ENCODE peak calls at places on chromosome 15, in nine cellular contexts. T is sciatic nerve; Z is SW 1271; F is NCI-H774; X is renal cortical epithelial cell; M is activated CD8-positive, alpha-beta memory T cell treated with anti-CD3 and anti-CD28 coated beads for 48 hours; C is left cardiac atrium; G is hippocampal formation; I is neural progenitor cell. A is an unnamed sample.

GRCh38 chr15:52151353-52151752 is 38.8 kb upstream of the BCL2L10 start:
- DNase-seq in G (no peak), T (no peak), X (no peak), M (no peak), Z (no peak), F (no peak), C (no peak), I (no peak), A (no peak)

GRCh38 chr15:27244047-27244446 is 273.1 kb downstream of the GABRG3 start:
- DNase-seq in M (no peak), I (no peak), C (no peak), X (no peak), G (no peak), Z (no peak), T (no peak), F (no peak), A (no peak)

GRCh38 chr15:45458746-45459403 is 63.7 kb downstream of the SLC30A4 start:
- DNase-seq in F (peak; percentile 56), C (peak; percentile 62), T (peak; percentile 85), I (peak; percentile 65), G (peak; percentile 61), X (peak; percentile 32), M (peak; percentile 61), Z (peak; percentile 44), A (peak; percentile 56)

GRCh38 chr15:85831415-85832113 is 36.8 kb upstream of the KLHL25 start:
- DNase-seq in Z (peak; percentile 33), F (no peak), G (peak; percentile 48), M (no peak), C (peak; percentile 76), T (peak; percentile 84), X (peak; percentile 29), I (peak; percentile 81), A (no peak)

GRCh38 chr15:61364871-61365270 is 135.8 kb upstream of the RORA start:
- DNase-seq in X (no peak), F (no peak), T (no peak), I (peak; percentile 88), C (no peak), G (no peak), Z (no peak), M (no peak), A (no peak)

GRCh38 chr15:30889231-30889630 is 14.5 kb upstream of the FAN1 start:
- DNase-seq in X (no peak), F (no peak), M (no peak), C (no peak), Z (no peak), I (no peak), T (no peak), G (peak; percentile 14), A (no peak)

GRCh38 chr15:53454843-53455721 is 304.4 kb downstream of the WDR72 start:
- DNase-seq in C (no peak), F (no peak), M (no peak), T (no peak), I (no peak), G (no peak), Z (no peak), X (no peak), A (no peak)

GRCh38 chr15:67906382-67906781 is 66.5 kb upstream of the RNU6-1 start:
- DNase-seq in C (no peak), G (no peak), M (no peak), F (no peak), Z (peak; percentile 9), X (no peak), I (no peak), T (no peak), A (no peak)

GRCh38 chr15:78672285-78673003 is 31.4 kb upstream of the CHRNB4 start:
- DNase-seq in T (no peak), I (no peak), G (no peak), F (no peak), Z (no peak), M (no peak), X (peak; percentile 55), C (no peak), A (no peak)

GRCh38 chr15:58306591-58307312 is 125.0 kb upstream of the LIPC start:
- DNase-seq in T (no peak), I (peak; percentile 7), F (no peak), Z (no peak), M (no peak), X (peak; percentile 47), C (no peak), G (no peak), A (no peak)

GRCh38 chr15:44910981-44911625 is 45.4 kb upstream of the TERB2 start:
- DNase-seq in M (no peak), C (no peak), X (no peak), Z (no peak), G (no peak), T (no peak), F (no peak), I (no peak), A (no peak)

GRCh38 chr15:82305621-82306048 is 43.0 kb downstream of the SAXO2 start:
- DNase-seq in T (no peak), X (no peak), G (no peak), C (no peak), F (no peak), Z (no peak), M (no peak), I (no peak), A (no peak)

GRCh38 chr15:90306560-90306959 is 41.1 kb downstream of the NGRN start:
- DNase-seq in T (no peak), Z (no peak), C (no peak), X (no peak), I (no peak), G (no peak), F (no peak), M (no peak), A (no peak)

GRCh38 chr15:22259881-22260421 is 179.6 kb downstream of the OR4M2 start:
- DNase-seq in T (no peak), M (no peak), C (no peak), F (no peak), G (no peak), X (no peak), I (no peak), Z (no peak), A (no peak)

GRCh38 chr15:70339551-70340517 is 242.1 kb upstream of the TLE3 start:
- DNase-seq in I (no peak), F (peak; percentile 45), M (no peak), T (peak; percentile 55), G (no peak), X (no peak), Z (no peak), C (peak; percentile 45), A (no peak)

GRCh38 chr15:25989327-25989726 is 126.2 kb upstream of the ATP10A start:
- DNase-seq in G (no peak), X (no peak), M (no peak), I (no peak), C (no peak), T (no peak), Z (no peak), F (no peak), A (no peak)

GRCh38 chr15:74337146-74337545 is 30.3 kb downstream of the CYP11A1 start:
- DNase-seq in I (no peak), M (no peak), C (no peak), Z (no peak), F (no peak), X (no peak), G (no peak), T (no peak), A (no peak)

GRCh38 chr15:70545526-70545925 is 217.8 kb downstream of the UACA start:
- DNase-seq in I (no peak), X (no peak), C (no peak), G (no peak), F (no peak), M (no peak), T (no peak), Z (no peak), A (no peak)

GRCh38 chr15:67307156-67307555 is 52.6 kb downstream of the IQCH start:
- DNase-seq in C (no peak), M (no peak), F (no peak), G (no peak), X (no peak), I (no peak), T (no peak), Z (no peak), A (no peak)

GRCh38 chr15:70430029-70430428 is 332.3 kb upstream of the TLE3 start:
- DNase-seq in X (peak; percentile 64), F (no peak), T (no peak), I (no peak), Z (peak; percentile 37), C (no peak), G (no peak), M (no peak), A (no peak)

GRCh38 chr15:58271410-58271809 is 133.2 kb downstream of the AQP9 start:
- DNase-seq in X (no peak), T (no peak), C (no peak), G (no peak), I (no peak), M (no peak), F (no peak), Z (no peak), A (no peak)

GRCh38 chr15:39587910-39588530 is 7.1 kb downstream of the THBS1 start:
- DNase-seq in Z (no peak), I (no peak), C (no peak), M (no peak), G (no peak), F (no peak), T (no peak), X (no peak), A (no peak)

A was measured in germinal center.